ENCODE peak calls at places on chromosomes 7 and 10, in six cellular contexts. M is fibroblast of pulmonary artery; Y is NCI-H2081; I is NCI-H1105; C is LoVo; R is stimulated activated CD8-positive, alpha-beta memory T cell treated with anti-CD3 and anti-CD28 coated beads, Interleukin-15, amount 100 ng/mL, for 24 hours. J is an unnamed sample.

GRCh38 chr7:142587578-142588191 is 161.6 kb upstream of the PRSS1 start:
- DNase-seq in M (peak; percentile 83), C (peak; percentile 70), Y (peak; percentile 26), I (no peak), R (no peak), J (peak; percentile 92)

GRCh38 chr7:98105942-98106544 is 619 bp upstream of the LMTK2 start:
- DNase-seq in I (no peak), Y (no peak), C (peak; percentile 45), R (no peak), M (no peak), J (no peak)

GRCh38 chr10:102452672-102453340 is 1.5 kb upstream of the C10orf95 start:
- DNase-seq in C (no peak), Y (no peak), M (peak; percentile 55), I (no peak), R (no peak), J (peak; percentile 72)

GRCh38 chr10:89296227-89296648 is 5.6 kb upstream of the IFIT2 start:
- DNase-seq in M (peak; percentile 63), I (no peak), R (no peak), Y (no peak), C (no peak), J (peak; percentile 87)

GRCh38 chr10:15791816-15792524 is 68.3 kb downstream of the MINDY3 start:
- DNase-seq in R (no peak), I (no peak), Y (no peak), C (no peak), M (peak; percentile 61), J (peak; percentile 48)

GRCh38 chr7:80991654-80992053 is 72.8 kb upstream of the SEMA3C start:
- DNase-seq in I (no peak), R (no peak), M (no peak), C (no peak), Y (no peak), J (no peak)

GRCh38 chr7:120272896-120273475 is at the start of gene KCND2:
- DNase-seq in C (no peak), R (no peak), Y (peak; percentile 59), I (peak; percentile 57), M (peak; percentile 6), J (no peak)

GRCh38 chr7:152514771-152515105 is 78.9 kb upstream of the KMT2C start:
- DNase-seq in I (no peak), R (no peak), M (no peak), Y (no peak), C (no peak), J (no peak)

GRCh38 chr10:94137747-94138146 is 144.0 kb downstream of the PLCE1 start:
- DNase-seq in M (no peak), R (no peak), I (no peak), Y (no peak), C (no peak), J (no peak)

GRCh38 chr10:132452216-132452650 is 55.2 kb downstream of the PWWP2B start:
- DNase-seq in Y (no peak), C (no peak), R (no peak), I (no peak), M (no peak), J (no peak)

GRCh38 chr10:50932113-50932512 is 46.7 kb upstream of the A1CF start:
- DNase-seq in R (no peak), C (no peak), M (no peak), Y (no peak), I (no peak), J (no peak)

GRCh38 chr7:67343566-67343965 is 346.9 kb downstream of the TYW1 start:
- DNase-seq in C (no peak), R (no peak), M (no peak), Y (no peak), I (peak; percentile 71), J (no peak)

GRCh38 chr10:35781643-35782035 is 139.5 kb upstream of the FZD8 start:
- DNase-seq in I (no peak), C (no peak), R (no peak), M (peak; percentile 8), Y (no peak), J (peak; percentile 8)

GRCh38 chr10:128631801-128632241 is 505.6 kb upstream of the MKI67 start:
- DNase-seq in Y (no peak), I (no peak), R (no peak), M (peak; percentile 29), C (peak; percentile 22), J (no peak)

GRCh38 chr10:20885678-20886077 is 11.4 kb downstream of the NEBL start:
- DNase-seq in M (peak; percentile 24), C (no peak), R (no peak), Y (peak; percentile 20), I (no peak), J (peak; percentile 31)

GRCh38 chr7:118259115-118259514 is 34.6 kb downstream of the ANKRD7 start:
- DNase-seq in Y (peak; percentile 4), R (no peak), C (peak; percentile 21), M (peak; percentile 2), I (no peak), J (no peak)

GRCh38 chr7:44378744-44379143 is 53.4 kb upstream of the CAMK2B start:
- DNase-seq in R (no peak), Y (no peak), C (no peak), I (no peak), M (peak; percentile 93), J (peak; percentile 96)

GRCh38 chr10:62250594-62251198 is 17.9 kb downstream of the RTKN2 start:
- DNase-seq in C (peak; percentile 57), Y (no peak), R (no peak), M (peak; percentile 37), I (no peak), J (peak; percentile 83)

GRCh38 chr10:126734957-126735356 is 64.5 kb upstream of the C10orf90 start:
- DNase-seq in I (no peak), Y (no peak), R (no peak), C (no peak), M (no peak), J (no peak)

GRCh38 chr7:84204655-84205054 is 10.1 kb upstream of the SEMA3A start:
- DNase-seq in I (no peak), Y (no peak), R (no peak), C (no peak), M (no peak), J (peak; percentile 66)

GRCh38 chr7:105857009-105857952 is 19.1 kb downstream of the ATXN7L1 start:
- DNase-seq in R (no peak), Y (no peak), M (no peak), I (no peak), C (no peak), J (no peak)

J was measured in iris pigment epithelial cell.